ENCODE peak calls at places on chromosomes 4 and X, in four cellular contexts. One of them, this sample, is unnamed. For H3K4me1, the result is how much of the 10 kb centered on the place peaks cover.

GRCh38 chr4:83771113-83771705 is 235.3 kb downstream of the GPAT3 start:
- DNase-seq in right lobe of liver: no peak
- DNase-seq in IMR-90: peak
- DNase-seq in GM12878: no peak
- DNase-seq in this sample: peak

GRCh38 chr4:9825049-9825448 is 43.6 kb downstream of the DRD5 start:
- DNase-seq in right lobe of liver: no peak
- DNase-seq in IMR-90: no peak
- DNase-seq in GM12878: no peak
- DNase-seq in this sample: no peak

GRCh38 chrX:131273024-131273423 is 16.1 kb downstream of the IGSF1 start:
- DNase-seq in right lobe of liver: no peak
- DNase-seq in IMR-90: no peak
- DNase-seq in GM12878: no peak
- DNase-seq in this sample: no peak

GRCh38 chrX:84318661-84319060 is 130.7 kb upstream of the RPS6KA6 start:
- DNase-seq in right lobe of liver: no peak
- DNase-seq in IMR-90: no peak
- DNase-seq in GM12878: no peak
- DNase-seq in this sample: no peak

GRCh38 chrX:44223150-44223549 is 120.3 kb downstream of the EFHC2 start:
- DNase-seq in right lobe of liver: no peak
- DNase-seq in IMR-90: peak
- DNase-seq in GM12878: no peak
- DNase-seq in this sample: no peak

GRCh38 chr4:65265526-65265925 is 404.8 kb downstream of the EPHA5 start:
- DNase-seq in right lobe of liver: no peak
- DNase-seq in IMR-90: no peak
- DNase-seq in GM12878: no peak
- DNase-seq in this sample: no peak

GRCh38 chr4:10089346-10089745 is 27.3 kb downstream of the WDR1 start:
- DNase-seq in right lobe of liver: no peak
- DNase-seq in IMR-90: no peak
- DNase-seq in GM12878: no peak
- DNase-seq in this sample: no peak

GRCh38 chr4:86926428-86927086 is 8.3 kb upstream of the AFF1 start:
- DNase-seq in right lobe of liver: no peak
- DNase-seq in IMR-90: peak
- DNase-seq in GM12878: no peak
- DNase-seq in this sample: peak

GRCh38 chr4:61336488-61336887 is 136.4 kb downstream of the ADGRL3 start:
- DNase-seq in right lobe of liver: no peak
- DNase-seq in IMR-90: no peak
- DNase-seq in GM12878: no peak
- DNase-seq in this sample: no peak

GRCh38 chr4:123250843-123251242 is 145.8 kb upstream of the SPRY1 start:
- DNase-seq in right lobe of liver: no peak
- DNase-seq in IMR-90: peak
- DNase-seq in GM12878: no peak
- DNase-seq in this sample: peak

DNA sequence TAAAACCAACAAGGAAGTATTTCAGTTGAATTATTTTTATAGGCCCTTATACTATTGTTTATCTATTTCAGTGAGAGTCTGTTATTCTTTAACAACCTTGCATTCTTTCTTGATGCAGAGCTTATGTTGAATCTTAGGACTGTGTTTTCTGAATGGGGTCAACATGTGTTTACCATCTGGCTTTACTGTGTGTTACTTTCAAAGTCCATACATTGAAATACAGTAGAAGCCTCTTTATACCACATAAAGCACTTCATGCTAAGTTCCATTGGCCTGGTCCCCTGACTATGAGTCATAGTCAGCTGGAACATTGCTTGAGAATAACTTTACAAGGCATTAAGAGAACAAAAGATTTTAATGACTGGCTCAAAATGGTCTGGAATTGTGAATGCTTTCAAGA is 152.7 kb downstream of the GASK1B start:
- DNase-seq in right lobe of liver: no peak
- DNase-seq in IMR-90: peak
- DNase-seq in GM12878: no peak
- DNase-seq in this sample: peak
- H3K4me1 ChIP-seq in right lobe of liver: under half
- H3K4me1 ChIP-seq in IMR-90: under half
- H3K4me1 ChIP-seq in GM12878: under half
- H3K4me1 ChIP-seq in this sample: under half

GRCh38 chrX:19563327-19563726 is 48.0 kb upstream of the MAP3K15 start:
- DNase-seq in right lobe of liver: no peak
- DNase-seq in IMR-90: no peak
- DNase-seq in GM12878: peak
- DNase-seq in this sample: no peak

GRCh38 chrX:19564606-19565005 is 49.3 kb upstream of the MAP3K15 start:
- DNase-seq in right lobe of liver: no peak
- DNase-seq in IMR-90: no peak
- DNase-seq in GM12878: no peak
- DNase-seq in this sample: no peak

GRCh38 chrX:19557816-19558215 is 42.5 kb upstream of the MAP3K15 start:
- DNase-seq in right lobe of liver: no peak
- DNase-seq in IMR-90: peak
- DNase-seq in GM12878: no peak
- DNase-seq in this sample: no peak

GRCh38 chrX:19563746-19564145 is 48.4 kb upstream of the MAP3K15 start:
- DNase-seq in right lobe of liver: no peak
- DNase-seq in IMR-90: no peak
- DNase-seq in GM12878: no peak
- DNase-seq in this sample: no peak

GRCh38 chrX:19560611-19561010 is 45.3 kb upstream of the MAP3K15 start:
- DNase-seq in right lobe of liver: no peak
- DNase-seq in IMR-90: peak
- DNase-seq in GM12878: no peak
- DNase-seq in this sample: no peak
- H3K4me1 ChIP-seq in right lobe of liver: under half
- H3K4me1 ChIP-seq in IMR-90: under half
- H3K4me1 ChIP-seq in GM12878: under half
- H3K4me1 ChIP-seq in this sample: under half

DNA sequence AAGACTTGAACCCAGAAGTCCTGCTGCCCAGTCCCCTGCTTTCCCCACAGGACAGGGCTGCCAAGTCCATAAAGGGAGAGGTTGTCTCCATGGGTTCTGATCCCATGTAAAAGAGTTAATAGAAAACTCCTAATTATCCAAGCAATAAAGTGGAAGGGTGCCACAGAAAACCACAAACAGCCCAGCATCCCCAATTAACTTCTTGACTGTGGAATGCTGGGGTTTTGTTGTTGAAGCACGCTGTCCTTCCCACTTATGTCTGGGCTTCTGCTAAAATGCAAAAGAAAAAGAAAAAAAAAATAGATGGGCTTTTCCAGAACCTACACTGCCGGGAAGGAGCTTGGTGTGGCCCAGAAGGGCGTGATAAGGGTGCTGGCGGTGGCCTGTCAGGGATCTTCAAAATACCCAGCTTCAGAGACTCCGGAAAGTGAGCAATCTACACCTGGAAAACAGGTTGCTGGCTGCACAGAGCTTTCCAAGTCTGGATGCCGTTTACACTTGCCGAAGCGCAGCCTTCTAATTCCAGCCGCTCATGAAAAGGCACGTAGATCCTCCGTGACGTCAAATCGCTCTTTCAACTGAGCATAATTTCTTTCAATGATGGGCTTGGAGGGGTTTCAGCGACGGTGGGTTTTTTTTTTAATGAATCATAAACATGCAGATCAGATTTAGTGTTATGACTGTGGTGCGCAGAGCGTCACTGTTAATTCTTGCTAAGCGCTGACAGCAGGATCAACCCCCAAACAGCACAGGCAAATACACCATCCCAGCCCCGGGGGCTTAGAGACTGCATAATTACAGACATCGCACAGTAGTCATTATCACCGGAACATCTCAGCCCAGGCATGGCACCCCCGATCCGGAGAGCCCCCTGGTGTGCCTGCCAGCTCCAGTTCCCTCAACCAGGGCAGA is 197.6 kb downstream of the BCOR start:
- DNase-seq in right lobe of liver: no peak
- DNase-seq in IMR-90: no peak
- DNase-seq in GM12878: no peak
- DNase-seq in this sample: no peak
- H3K4me1 ChIP-seq in right lobe of liver: under half
- H3K4me1 ChIP-seq in IMR-90: under half
- H3K4me1 ChIP-seq in GM12878: under half
- H3K4me1 ChIP-seq in this sample: half or more

GRCh38 chr4:7045553-7045952 is 2.4 kb downstream of the TADA2B start:
- DNase-seq in right lobe of liver: no peak
- DNase-seq in IMR-90: no peak
- DNase-seq in GM12878: no peak
- DNase-seq in this sample: no peak

GRCh38 chr4:7048642-7049041 is 5.5 kb downstream of the TADA2B start:
- DNase-seq in right lobe of liver: no peak
- DNase-seq in IMR-90: no peak
- DNase-seq in GM12878: no peak
- DNase-seq in this sample: no peak

GRCh38 chr4:7044415-7044930 is 1.3 kb downstream of the TADA2B start:
- DNase-seq in right lobe of liver: peak
- DNase-seq in IMR-90: no peak
- DNase-seq in GM12878: no peak
- DNase-seq in this sample: no peak

GRCh38 chr4:7046971-7047370 is 3.8 kb downstream of the TADA2B start:
- DNase-seq in right lobe of liver: no peak
- DNase-seq in IMR-90: no peak
- DNase-seq in GM12878: no peak
- DNase-seq in this sample: no peak

GRCh38 chr4:7045961-7046921 is 3.1 kb downstream of the TADA2B start:
- DNase-seq in right lobe of liver: peak
- DNase-seq in IMR-90: no peak
- DNase-seq in GM12878: peak
- DNase-seq in this sample: no peak
- H3K4me1 ChIP-seq in right lobe of liver: under half
- H3K4me1 ChIP-seq in IMR-90: under half
- H3K4me1 ChIP-seq in GM12878: under half
- H3K4me1 ChIP-seq in this sample: under half

DNA sequence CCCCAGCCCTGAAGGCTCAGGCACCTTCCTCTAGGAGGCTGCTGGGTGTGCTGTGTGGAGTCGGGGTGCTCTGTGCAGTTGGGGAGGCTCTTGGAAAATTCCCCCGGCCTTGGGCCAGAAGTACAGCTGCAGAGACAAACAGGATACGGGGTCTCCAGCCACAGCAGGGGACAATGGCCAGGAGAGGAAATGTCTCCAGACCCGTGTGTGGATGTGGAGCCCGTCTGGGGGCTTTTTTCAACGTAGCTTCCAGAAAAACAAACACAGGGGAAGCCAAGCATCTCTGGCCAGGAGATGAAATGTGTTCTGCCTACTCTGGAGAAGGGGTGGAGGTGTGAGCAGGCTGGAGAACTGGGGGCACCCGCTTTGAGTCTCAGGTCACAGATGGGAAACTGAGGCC is 3.7 kb upstream of the SH3TC1 start:
- DNase-seq in right lobe of liver: no peak
- DNase-seq in IMR-90: no peak
- DNase-seq in GM12878: no peak
- DNase-seq in this sample: no peak
- H3K4me1 ChIP-seq in right lobe of liver: under half
- H3K4me1 ChIP-seq in IMR-90: under half
- H3K4me1 ChIP-seq in GM12878: under half
- H3K4me1 ChIP-seq in this sample: under half

GRCh38 chr4:105137460-105137859 is 9.2 kb upstream of the TET2 start:
- DNase-seq in right lobe of liver: no peak
- DNase-seq in IMR-90: no peak
- DNase-seq in GM12878: no peak
- DNase-seq in this sample: no peak

GRCh38 chr4:105130945-105131344 is 15.7 kb upstream of the TET2 start:
- DNase-seq in right lobe of liver: no peak
- DNase-seq in IMR-90: no peak
- DNase-seq in GM12878: no peak
- DNase-seq in this sample: no peak

GRCh38 chr4:105135746-105136145 is 10.9 kb upstream of the TET2 start:
- DNase-seq in right lobe of liver: no peak
- DNase-seq in IMR-90: no peak
- DNase-seq in GM12878: no peak
- DNase-seq in this sample: no peak

GRCh38 chr4:105129286-105129685 is 17.4 kb upstream of the TET2 start:
- DNase-seq in right lobe of liver: no peak
- DNase-seq in IMR-90: no peak
- DNase-seq in GM12878: no peak
- DNase-seq in this sample: no peak

GRCh38 chr4:105133976-105134375 is 12.7 kb upstream of the TET2 start:
- DNase-seq in right lobe of liver: no peak
- DNase-seq in IMR-90: no peak
- DNase-seq in GM12878: no peak
- DNase-seq in this sample: no peak
- H3K4me1 ChIP-seq in right lobe of liver: under half
- H3K4me1 ChIP-seq in IMR-90: under half
- H3K4me1 ChIP-seq in GM12878: under half
- H3K4me1 ChIP-seq in this sample: under half

GRCh38 chr4:2268357-2269205 is 6.7 kb upstream of the MXD4 start:
- DNase-seq in right lobe of liver: no peak
- DNase-seq in IMR-90: no peak
- DNase-seq in GM12878: no peak
- DNase-seq in this sample: no peak
- H3K4me1 ChIP-seq in right lobe of liver: under half
- H3K4me1 ChIP-seq in IMR-90: under half
- H3K4me1 ChIP-seq in GM12878: under half
- H3K4me1 ChIP-seq in this sample: under half

GRCh38 chr4:7890635-7891393 is 48.8 kb downstream of the AFAP1 start:
- DNase-seq in right lobe of liver: no peak
- DNase-seq in IMR-90: peak
- DNase-seq in GM12878: no peak
- DNase-seq in this sample: peak
- H3K4me1 ChIP-seq in right lobe of liver: under half
- H3K4me1 ChIP-seq in IMR-90: under half
- H3K4me1 ChIP-seq in GM12878: under half
- H3K4me1 ChIP-seq in this sample: under half

DNA sequence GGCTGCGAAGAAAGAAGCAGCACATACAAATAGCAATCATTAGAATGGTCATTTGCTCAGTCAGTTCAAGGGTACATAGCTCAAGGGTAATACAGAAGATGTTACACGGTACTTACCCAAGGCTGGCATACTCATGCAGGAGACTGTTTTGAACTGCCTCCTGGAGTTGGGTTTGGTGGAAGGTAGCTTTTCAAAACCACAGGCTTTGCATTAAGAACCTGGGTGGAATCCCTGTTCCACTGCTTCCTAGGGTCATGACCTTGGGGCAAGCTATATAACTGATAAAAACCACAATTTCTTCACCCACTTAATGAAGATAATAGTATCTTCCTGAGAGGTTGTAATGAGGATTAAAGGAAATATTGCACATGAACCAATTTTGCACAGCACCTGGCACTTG is 36.5 kb downstream of the TBC1D9 start:
- DNase-seq in right lobe of liver: no peak
- DNase-seq in IMR-90: no peak
- DNase-seq in GM12878: no peak
- DNase-seq in this sample: no peak
- H3K4me1 ChIP-seq in right lobe of liver: under half
- H3K4me1 ChIP-seq in IMR-90: under half
- H3K4me1 ChIP-seq in GM12878: under half
- H3K4me1 ChIP-seq in this sample: under half

This sample was measured in SJSA1.